ENCODE peak calls at places on chromosomes 13 and 19, in five cellular contexts. G is progenitor cell of endocrine pancreas, R is KG1, U is gastrocnemius medialis, E is hypothalamus. S is an unnamed sample.

GRCh38 chr13:91112191-91112579 is 235.3 kb upstream of the MIR17HG start:
- DNase-seq in R (no peak), U (no peak), G (no peak), E (no peak), S (no peak)

GRCh38 chr13:103164239-103164638 is 98.0 kb upstream of the SLC10A2 start:
- DNase-seq in R (no peak), E (no peak), U (no peak), G (no peak), S (no peak)

GRCh38 chr13:110306960-110307696 is at the start of the genes COL4A1 and COL4A2:
- DNase-seq in E (peak; percentile 24), U (peak; percentile 35), R (no peak), G (peak; percentile 64), S (peak; percentile 71)

GRCh38 chr19:1206733-1207301 is 1.2 kb downstream of the STK11 start:
- DNase-seq in U (no peak), G (no peak), R (peak; percentile 58), E (no peak), S (no peak)

GRCh38 chr13:106038752-106039151 is 496.7 kb downstream of the EFNB2 start:
- DNase-seq in R (no peak), G (no peak), E (no peak), U (no peak), S (peak; percentile 84)

GRCh38 chr19:46766569-46767317 is 20.5 kb upstream of the STRN4 start:
- DNase-seq in R (no peak), U (no peak), G (no peak), E (no peak), S (no peak)

GRCh38 chr19:4619668-4620294 is 19.5 kb upstream of the TNFAIP8L1 start:
- DNase-seq in G (no peak), E (no peak), U (no peak), R (no peak), S (no peak)

GRCh38 chr13:38979891-38980627 is 10.6 kb downstream of the STOML3 start:
- DNase-seq in R (no peak), U (peak; percentile 16), G (no peak), E (no peak), S (peak; percentile 10)

GRCh38 chr13:61255035-61255796 is 160.4 kb downstream of the PCDH20 start:
- DNase-seq in E (no peak), G (no peak), R (no peak), U (no peak), S (no peak)

GRCh38 chr13:96781141-96781540 is 213.1 kb downstream of the OXGR1 start:
- DNase-seq in R (no peak), G (no peak), E (peak; percentile 11), U (no peak), S (no peak)

GRCh38 chr19:28961772-28962500 is 251.0 kb downstream of the UQCRFS1 start:
- DNase-seq in E (no peak), R (no peak), G (no peak), U (no peak), S (peak; percentile 89)

GRCh38 chr13:79992111-79992510 is 348.8 kb downstream of the SPRY2 start:
- DNase-seq in E (no peak), R (no peak), U (no peak), G (no peak), S (no peak)

GRCh38 chr19:16327131-16327450 is 2.5 kb downstream of the KLF2 start:
- DNase-seq in R (no peak), G (no peak), E (no peak), U (no peak), S (peak; percentile 4)

GRCh38 chr19:38634757-38635482 is 12.5 kb upstream of the ACTN4 start:
- DNase-seq in U (no peak), R (peak; percentile 13), E (peak; percentile 38), G (peak; percentile 79), S (peak; percentile 54)

GRCh38 chr13:113665582-113666323 is 1.3 kb upstream of the GRK1 start:
- DNase-seq in U (no peak), G (no peak), E (no peak), R (no peak), S (no peak)

GRCh38 chr13:110106726-110107125 is 200.2 kb downstream of the COL4A1 start:
- DNase-seq in U (peak; percentile 34), G (no peak), E (peak; percentile 31), R (no peak), S (peak; percentile 60)

GRCh38 chr19:46715620-46716012 is 1.3 kb downstream of the PRKD2 start:
- DNase-seq in G (no peak), E (no peak), R (no peak), U (no peak), S (no peak)

GRCh38 chr13:37889102-37889501 is 19.5 kb upstream of the TRPC4 start:
- DNase-seq in E (no peak), U (no peak), R (no peak), G (no peak), S (no peak)

GRCh38 chr13:60163525-60164471 is at the start of gene DIAPH3:
- DNase-seq in E (peak; percentile 93), G (peak; percentile 91), R (peak; percentile 91), U (peak; percentile 91), S (peak; percentile 95)

GRCh38 chr19:12786149-12786870 is 5.0 kb upstream of the JUNB start:
- DNase-seq in G (no peak), R (peak; percentile 43), U (peak; percentile 57), E (peak; percentile 66), S (no peak)

GRCh38 chr19:45135176-45135575 is 25.6 kb downstream of the NKPD1 start:
- DNase-seq in U (no peak), R (no peak), G (no peak), E (no peak), S (no peak)

GRCh38 chr19:45442927-45443461 is 19.3 kb upstream of the ERCC1 start:
- DNase-seq in G (no peak), U (no peak), R (no peak), E (no peak), S (peak; percentile 37)

GRCh38 chr13:94192576-94192975 is 286.9 kb downstream of the DCT start:
- DNase-seq in R (peak; percentile 22), G (no peak), U (no peak), E (no peak), S (no peak)

S was measured in AG10803.